ENCODE peak calls at places on chromosome 22, in ten cellular contexts. One of them, this sample, is unnamed.

GRCh38 chr22:49668402-49668801 is 159.3 kb downstream of the BRD1 start:
- DNase-seq in ovary: peak
- DNase-seq in tibial nerve: no peak
- DNase-seq in endothelial cell of umbilical vein: no peak
- DNase-seq in IMR-90: no peak
- DNase-seq in A549: no peak
- DNase-seq in HCT116: no peak
- DNase-seq in Peyer's patch: no peak
- DNase-seq in K562: no peak
- DNase-seq in adrenal gland: no peak
- DNase-seq in this sample: no peak

GRCh38 chr22:22834783-22835182 is 52.8 kb upstream of the IGLL5 start:
- DNase-seq in IMR-90: no peak
- DNase-seq in A549: no peak
- DNase-seq in ovary: no peak
- DNase-seq in Peyer's patch: no peak
- DNase-seq in adrenal gland: no peak
- DNase-seq in endothelial cell of umbilical vein: no peak
- DNase-seq in tibial nerve: no peak
- DNase-seq in HCT116: no peak
- DNase-seq in K562: no peak
- DNase-seq in this sample: no peak

GRCh38 chr22:25213221-25213620 is 6.2 kb upstream of the CRYBB2 start:
- DNase-seq in adrenal gland: no peak
- DNase-seq in K562: no peak
- DNase-seq in ovary: no peak
- DNase-seq in IMR-90: no peak
- DNase-seq in HCT116: no peak
- DNase-seq in Peyer's patch: no peak
- DNase-seq in A549: no peak
- DNase-seq in endothelial cell of umbilical vein: no peak
- DNase-seq in tibial nerve: no peak
- DNase-seq in this sample: no peak

GRCh38 chr22:41499624-41500280 is 30.8 kb downstream of the ACO2 start:
- DNase-seq in tibial nerve: no peak
- DNase-seq in Peyer's patch: no peak
- DNase-seq in HCT116: no peak
- DNase-seq in ovary: no peak
- DNase-seq in IMR-90: no peak
- DNase-seq in A549: no peak
- DNase-seq in K562: no peak
- DNase-seq in adrenal gland: no peak
- DNase-seq in endothelial cell of umbilical vein: no peak
- DNase-seq in this sample: no peak

GRCh38 chr22:47357493-47357892 is 595.0 kb downstream of the TBC1D22A start:
- DNase-seq in Peyer's patch: no peak
- DNase-seq in endothelial cell of umbilical vein: no peak
- DNase-seq in IMR-90: no peak
- DNase-seq in adrenal gland: no peak
- DNase-seq in A549: no peak
- DNase-seq in HCT116: no peak
- DNase-seq in ovary: no peak
- DNase-seq in K562: no peak
- DNase-seq in tibial nerve: no peak
- DNase-seq in this sample: no peak

GRCh38 chr22:35140879-35141745 is 75.2 kb downstream of the ISX start:
- DNase-seq in adrenal gland: no peak
- DNase-seq in HCT116: no peak
- DNase-seq in endothelial cell of umbilical vein: no peak
- DNase-seq in Peyer's patch: no peak
- DNase-seq in ovary: no peak
- DNase-seq in A549: no peak
- DNase-seq in K562: peak
- DNase-seq in tibial nerve: no peak
- DNase-seq in IMR-90: no peak
- DNase-seq in this sample: no peak

GRCh38 chr22:22487869-22488597 is 20.5 kb downstream of the ZNF280B start:
- DNase-seq in HCT116: no peak
- DNase-seq in ovary: no peak
- DNase-seq in tibial nerve: no peak
- DNase-seq in K562: no peak
- DNase-seq in Peyer's patch: no peak
- DNase-seq in IMR-90: no peak
- DNase-seq in A549: no peak
- DNase-seq in adrenal gland: no peak
- DNase-seq in endothelial cell of umbilical vein: no peak
- DNase-seq in this sample: no peak

GRCh38 chr22:41229215-41229614 is 11.5 kb downstream of the CHADL start:
- DNase-seq in HCT116: no peak
- DNase-seq in K562: no peak
- DNase-seq in tibial nerve: no peak
- DNase-seq in ovary: no peak
- DNase-seq in IMR-90: no peak
- DNase-seq in adrenal gland: peak
- DNase-seq in Peyer's patch: no peak
- DNase-seq in endothelial cell of umbilical vein: no peak
- DNase-seq in A549: no peak
- DNase-seq in this sample: no peak

GRCh38 chr22:49330421-49331222 is 497.1 kb downstream of the BRD1 start:
- DNase-seq in A549: no peak
- DNase-seq in IMR-90: no peak
- DNase-seq in endothelial cell of umbilical vein: no peak
- DNase-seq in HCT116: no peak
- DNase-seq in ovary: no peak
- DNase-seq in K562: no peak
- DNase-seq in Peyer's patch: no peak
- DNase-seq in adrenal gland: no peak
- DNase-seq in tibial nerve: no peak
- DNase-seq in this sample: no peak

GRCh38 chr22:19179472-19180048 is 1.0 kb upstream of the SLC25A1 start:
- DNase-seq in tibial nerve: peak
- DNase-seq in adrenal gland: peak
- DNase-seq in IMR-90: peak
- DNase-seq in HCT116: peak
- DNase-seq in A549: peak
- DNase-seq in endothelial cell of umbilical vein: peak
- DNase-seq in ovary: peak
- DNase-seq in Peyer's patch: peak
- DNase-seq in K562: peak
- DNase-seq in this sample: peak

GRCh38 chr22:50186789-50187523 is 1.2 kb downstream of the TRABD start:
- DNase-seq in A549: no peak
- DNase-seq in ovary: peak
- DNase-seq in K562: no peak
- DNase-seq in HCT116: no peak
- DNase-seq in tibial nerve: no peak
- DNase-seq in endothelial cell of umbilical vein: no peak
- DNase-seq in Peyer's patch: peak
- DNase-seq in IMR-90: peak
- DNase-seq in adrenal gland: no peak
- DNase-seq in this sample: no peak

GRCh38 chr22:31897842-31898241 is 46.5 kb upstream of the YWHAH start:
- DNase-seq in IMR-90: peak
- DNase-seq in A549: no peak
- DNase-seq in HCT116: no peak
- DNase-seq in endothelial cell of umbilical vein: peak
- DNase-seq in Peyer's patch: no peak
- DNase-seq in ovary: no peak
- DNase-seq in tibial nerve: no peak
- DNase-seq in adrenal gland: no peak
- DNase-seq in K562: no peak
- DNase-seq in this sample: no peak

GRCh38 chr22:37176464-37177061 is 11.5 kb downstream of the C1QTNF6 start:
- DNase-seq in Peyer's patch: peak
- DNase-seq in HCT116: no peak
- DNase-seq in tibial nerve: peak
- DNase-seq in endothelial cell of umbilical vein: peak
- DNase-seq in adrenal gland: peak
- DNase-seq in K562: peak
- DNase-seq in A549: no peak
- DNase-seq in IMR-90: peak
- DNase-seq in ovary: peak
- DNase-seq in this sample: no peak

GRCh38 chr22:49362393-49362792 is 465.3 kb downstream of the BRD1 start:
- DNase-seq in K562: no peak
- DNase-seq in A549: no peak
- DNase-seq in Peyer's patch: peak
- DNase-seq in endothelial cell of umbilical vein: no peak
- DNase-seq in HCT116: no peak
- DNase-seq in adrenal gland: no peak
- DNase-seq in tibial nerve: no peak
- DNase-seq in IMR-90: no peak
- DNase-seq in ovary: no peak
- DNase-seq in this sample: no peak

GRCh38 chr22:43853328-43853931 is 8.9 kb downstream of the SULT4A1 start:
- DNase-seq in K562: no peak
- DNase-seq in Peyer's patch: no peak
- DNase-seq in adrenal gland: no peak
- DNase-seq in endothelial cell of umbilical vein: no peak
- DNase-seq in A549: no peak
- DNase-seq in ovary: no peak
- DNase-seq in HCT116: no peak
- DNase-seq in IMR-90: no peak
- DNase-seq in tibial nerve: no peak
- DNase-seq in this sample: no peak

GRCh38 chr22:26673485-26673884 is 16.1 kb downstream of the MIAT start:
- DNase-seq in endothelial cell of umbilical vein: no peak
- DNase-seq in tibial nerve: no peak
- DNase-seq in HCT116: no peak
- DNase-seq in Peyer's patch: no peak
- DNase-seq in adrenal gland: no peak
- DNase-seq in A549: no peak
- DNase-seq in K562: no peak
- DNase-seq in IMR-90: no peak
- DNase-seq in ovary: no peak
- DNase-seq in this sample: no peak

GRCh38 chr22:26674211-26675190 is 17.1 kb downstream of the MIAT start:
- DNase-seq in HCT116: no peak
- DNase-seq in A549: no peak
- DNase-seq in Peyer's patch: peak
- DNase-seq in endothelial cell of umbilical vein: no peak
- DNase-seq in tibial nerve: no peak
- DNase-seq in K562: no peak
- DNase-seq in adrenal gland: no peak
- DNase-seq in IMR-90: no peak
- DNase-seq in ovary: no peak
- DNase-seq in this sample: no peak

GRCh38 chr22:26671317-26672059 is 14.1 kb downstream of the MIAT start:
- DNase-seq in endothelial cell of umbilical vein: no peak
- DNase-seq in tibial nerve: peak
- DNase-seq in Peyer's patch: peak
- DNase-seq in IMR-90: no peak
- DNase-seq in A549: no peak
- DNase-seq in K562: no peak
- DNase-seq in ovary: peak
- DNase-seq in HCT116: no peak
- DNase-seq in adrenal gland: peak
- DNase-seq in this sample: no peak

GRCh38 chr22:26672060-26672471 is 14.7 kb downstream of the MIAT start:
- DNase-seq in HCT116: no peak
- DNase-seq in K562: no peak
- DNase-seq in adrenal gland: no peak
- DNase-seq in IMR-90: no peak
- DNase-seq in ovary: peak
- DNase-seq in tibial nerve: no peak
- DNase-seq in endothelial cell of umbilical vein: no peak
- DNase-seq in A549: no peak
- DNase-seq in Peyer's patch: no peak
- DNase-seq in this sample: no peak

GRCh38 chr22:26672590-26673468 is 15.4 kb downstream of the MIAT start:
- DNase-seq in adrenal gland: peak
- DNase-seq in endothelial cell of umbilical vein: peak
- DNase-seq in A549: peak
- DNase-seq in ovary: peak
- DNase-seq in HCT116: peak
- DNase-seq in Peyer's patch: peak
- DNase-seq in tibial nerve: peak
- DNase-seq in IMR-90: peak
- DNase-seq in K562: peak
- DNase-seq in this sample: peak
- TF ChIP-seq POLR2A in adrenal gland: peak
- TF ChIP-seq POLR2A in endothelial cell of umbilical vein: peak
- TF ChIP-seq POLR2A in A549: peak
- TF ChIP-seq POLR2A in ovary: peak
- TF ChIP-seq POLR2A in HCT116: peak
- TF ChIP-seq POLR2A in Peyer's patch: peak
- TF ChIP-seq POLR2A in tibial nerve: no peak
- TF ChIP-seq POLR2A in IMR-90: peak
- TF ChIP-seq POLR2A in K562: peak
- TF ChIP-seq POLR2A in this sample: no peak

GRCh38 chr22:17896552-17896951 is 122.3 kb upstream of the BID start:
- DNase-seq in adrenal gland: peak
- DNase-seq in endothelial cell of umbilical vein: no peak
- DNase-seq in K562: no peak
- DNase-seq in tibial nerve: no peak
- DNase-seq in ovary: no peak
- DNase-seq in IMR-90: peak
- DNase-seq in Peyer's patch: no peak
- DNase-seq in HCT116: no peak
- DNase-seq in A549: peak
- DNase-seq in this sample: no peak
- TF ChIP-seq POLR2A in adrenal gland: no peak
- TF ChIP-seq POLR2A in endothelial cell of umbilical vein: no peak
- TF ChIP-seq POLR2A in K562: no peak
- TF ChIP-seq POLR2A in tibial nerve: no peak
- TF ChIP-seq POLR2A in ovary: no peak
- TF ChIP-seq POLR2A in IMR-90: no peak
- TF ChIP-seq POLR2A in Peyer's patch: no peak
- TF ChIP-seq POLR2A in HCT116: no peak
- TF ChIP-seq POLR2A in A549: no peak
- TF ChIP-seq POLR2A in this sample: no peak

GRCh38 chr22:39517470-39517869 is 2.9 kb upstream of the ATF4 start:
- DNase-seq in adrenal gland: no peak
- DNase-seq in ovary: no peak
- DNase-seq in endothelial cell of umbilical vein: no peak
- DNase-seq in HCT116: no peak
- DNase-seq in Peyer's patch: no peak
- DNase-seq in tibial nerve: no peak
- DNase-seq in K562: no peak
- DNase-seq in A549: no peak
- DNase-seq in IMR-90: no peak
- DNase-seq in this sample: no peak
- TF ChIP-seq POLR2A in adrenal gland: no peak
- TF ChIP-seq POLR2A in ovary: no peak
- TF ChIP-seq POLR2A in endothelial cell of umbilical vein: no peak
- TF ChIP-seq POLR2A in HCT116: no peak
- TF ChIP-seq POLR2A in Peyer's patch: no peak
- TF ChIP-seq POLR2A in tibial nerve: no peak
- TF ChIP-seq POLR2A in K562: no peak
- TF ChIP-seq POLR2A in A549: no peak
- TF ChIP-seq POLR2A in IMR-90: no peak
- TF ChIP-seq POLR2A in this sample: no peak

DNA sequence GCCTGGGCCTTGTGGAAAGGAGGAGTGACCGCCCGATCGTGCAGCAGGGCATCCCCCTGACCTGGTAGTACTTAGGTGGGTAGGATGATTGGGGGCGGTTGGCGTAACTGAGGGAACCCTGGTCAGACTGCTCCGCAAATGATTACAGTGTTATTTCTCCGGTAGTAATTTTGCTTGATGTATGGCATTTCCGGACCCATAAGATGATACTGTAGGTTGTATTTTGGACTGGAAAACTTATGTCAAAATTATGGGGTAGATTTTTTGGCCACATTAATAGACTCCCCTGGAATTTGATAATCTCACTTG is 811 bp downstream of the MTMR3 start:
- DNase-seq in ovary: no peak
- DNase-seq in A549: no peak
- DNase-seq in Peyer's patch: no peak
- DNase-seq in IMR-90: peak
- DNase-seq in adrenal gland: no peak
- DNase-seq in K562: no peak
- DNase-seq in endothelial cell of umbilical vein: no peak
- DNase-seq in HCT116: no peak
- DNase-seq in tibial nerve: no peak
- DNase-seq in this sample: no peak
- TF ChIP-seq POLR2A in ovary: no peak
- TF ChIP-seq POLR2A in A549: no peak
- TF ChIP-seq POLR2A in Peyer's patch: no peak
- TF ChIP-seq POLR2A in IMR-90: no peak
- TF ChIP-seq POLR2A in adrenal gland: no peak
- TF ChIP-seq POLR2A in K562: no peak
- TF ChIP-seq POLR2A in endothelial cell of umbilical vein: no peak
- TF ChIP-seq POLR2A in HCT116: no peak
- TF ChIP-seq POLR2A in tibial nerve: no peak
- TF ChIP-seq POLR2A in this sample: no peak

This sample was measured in HepG2.